ENCODE peak calls at places on chromosome 16, in nine cellular contexts. Y is brain microvascular endothelial cell, U is stomach, A is uterus, B is tibial artery, J is aorta, H is breast epithelium, I is astrocyte, O is pancreas. Q is an unnamed sample. For H3K27me3 and H3K36me3, the result is how much of the 10 kb centered on the place peaks cover.

GRCh38 chr16:65002265-65002664 is 119.6 kb downstream of the CDH11 start:
- DNase-seq in Y (peak), U (no peak), A (no peak), B (no peak), J (no peak), H (no peak), I (peak), O (no peak), Q (no peak)

GRCh38 chr16:31135535-31136286 is at the start of gene PRSS8:
- DNase-seq in Y (no peak), U (peak), A (no peak), B (peak), J (no peak), H (peak), I (no peak), O (peak), Q (no peak)

GRCh38 chr16:58449306-58449705 is 50.6 kb upstream of the NDRG4 start:
- DNase-seq in Y (no peak), U (no peak), A (no peak), B (no peak), J (no peak), H (no peak), I (no peak), O (no peak), Q (no peak)

GRCh38 chr16:86975445-86975844 is 341.7 kb downstream of the C16orf95 start:
- DNase-seq in Y (peak), U (no peak), A (no peak), B (peak), J (peak), H (peak), I (peak), O (no peak), Q (no peak)

GRCh38 chr16:80663078-80663477 is 122.3 kb downstream of the DYNLRB2 start:
- DNase-seq in Y (no peak), U (no peak), A (no peak), B (no peak), J (no peak), H (no peak), I (no peak), O (no peak), Q (no peak)

GRCh38 chr16:31351246-31351936 is 3.6 kb upstream of the ITGAX start:
- DNase-seq in Y (no peak), U (no peak), A (no peak), B (no peak), J (peak), H (no peak), I (no peak), O (no peak), Q (no peak)

GRCh38 chr16:68346892-68347480 is 36.2 kb downstream of the PRMT7 start:
- DNase-seq in Y (no peak), U (no peak), A (no peak), B (no peak), J (peak), H (no peak), I (no peak), O (peak), Q (no peak)

GRCh38 chr16:4682084-4682581 is 11.2 kb upstream of the NUDT16L1 start:
- DNase-seq in Y (no peak), U (no peak), A (no peak), B (no peak), J (no peak), H (no peak), I (no peak), O (peak), Q (no peak)

GRCh38 chr16:27720731-27721547 is 171.0 kb downstream of the KATNIP start:
- DNase-seq in Y (no peak), U (no peak), A (peak), B (no peak), J (no peak), H (no peak), I (no peak), O (peak), Q (peak)

GRCh38 chr16:22816475-22816874 is 2.5 kb downstream of the HS3ST2 start:
- DNase-seq in Y (no peak), U (no peak), A (no peak), B (no peak), J (no peak), H (no peak), I (no peak), O (no peak), Q (no peak)

GRCh38 chr16:74774223-74775139 is at the start of gene FA2H:
- DNase-seq in Y (no peak), U (peak), A (peak), B (no peak), J (peak), H (peak), I (peak), O (peak), Q (peak)

GRCh38 chr16:50121721-50122445 is 31.2 kb upstream of the TENT4B start:
- DNase-seq in Y (no peak), U (no peak), A (no peak), B (no peak), J (no peak), H (no peak), I (no peak), O (no peak), Q (no peak)

GRCh38 chr16:74837056-74837455 is 62.4 kb upstream of the FA2H start:
- DNase-seq in Y (no peak), U (no peak), A (no peak), B (no peak), J (no peak), H (no peak), I (no peak), O (no peak), Q (no peak)

GRCh38 chr16:66020642-66021041 is 345.8 kb upstream of the CDH5 start:
- DNase-seq in Y (no peak), U (no peak), A (no peak), B (no peak), J (no peak), H (no peak), I (no peak), O (no peak), Q (no peak)

GRCh38 chr16:6482861-6483530 is 849.6 kb upstream of the RBFOX1 start:
- DNase-seq in Y (no peak), U (no peak), A (no peak), B (no peak), J (no peak), H (no peak), I (no peak), O (peak), Q (no peak)

GRCh38 chr16:12215302-12216105 is 239.0 kb downstream of the SNX29 start:
- DNase-seq in Y (no peak), U (no peak), A (no peak), B (no peak), J (no peak), H (no peak), I (no peak), O (no peak), Q (no peak)

GRCh38 chr16:66154801-66155200 is 211.7 kb upstream of the CDH5 start:
- DNase-seq in Y (peak), U (no peak), A (no peak), B (peak), J (no peak), H (no peak), I (no peak), O (no peak), Q (no peak)

GRCh38 chr16:67594956-67595355 is 32.6 kb downstream of the CTCF start:
- DNase-seq in Y (peak), U (no peak), A (no peak), B (no peak), J (no peak), H (peak), I (peak), O (no peak), Q (no peak)

GRCh38 chr16:67447508-67448076 is 16.7 kb downstream of the HSD11B2 start:
- DNase-seq in Y (no peak), U (peak), A (peak), B (no peak), J (no peak), H (no peak), I (no peak), O (peak), Q (peak)

GRCh38 chr16:86789621-86790051 is 211.3 kb downstream of the FOXL1 start:
- DNase-seq in Y (peak), U (no peak), A (no peak), B (no peak), J (no peak), H (no peak), I (no peak), O (no peak), Q (no peak)

GRCh38 chr16:10183606-10183959 is 1.4 kb upstream of the GRIN2A start:
- DNase-seq in Y (no peak), U (no peak), A (no peak), B (no peak), J (no peak), H (no peak), I (no peak), O (no peak), Q (no peak)

GRCh38 chr16:85460983-85461813 is 151.9 kb upstream of the GSE1 start:
- DNase-seq in Y (no peak), U (no peak), A (peak), B (no peak), J (no peak), H (no peak), I (peak), O (peak), Q (no peak)
- H3K27me3 ChIP-seq in Y (under half), U (under half), A (under half), B (under half), J (under half), H (under half), I (under half), O (under half), Q (under half)

DNA sequence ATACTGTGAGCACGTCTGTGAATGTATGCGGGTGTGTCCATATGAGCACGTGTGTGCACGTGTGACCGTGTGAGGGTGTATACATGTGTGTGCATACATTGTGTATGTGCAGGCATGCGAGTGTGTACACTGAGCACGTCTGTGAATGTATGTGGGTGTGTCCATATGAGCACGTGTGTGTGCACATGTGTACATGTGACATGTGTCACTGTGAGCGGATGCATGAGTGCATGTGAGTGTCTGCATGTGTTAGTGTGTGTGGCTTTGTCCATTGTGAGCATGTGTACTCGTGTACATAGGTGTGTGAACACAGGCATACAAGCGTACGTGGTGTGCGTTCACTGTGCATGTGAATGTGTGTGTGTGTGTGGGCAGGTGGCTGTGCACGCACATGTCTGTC is 17.5 kb upstream of the ACSF3 start:
- DNase-seq in Y (no peak), U (no peak), A (no peak), B (no peak), J (no peak), H (no peak), I (no peak), O (no peak), Q (no peak)
- H3K36me3 ChIP-seq in Y (under half), U (under half), A (under half), B (under half), J (under half), H (under half), I (under half), O (under half), Q (under half)

GRCh38 chr16:56669005-56669839 is at the start of gene MT1H:
- DNase-seq in Y (no peak), U (peak), A (no peak), B (no peak), J (no peak), H (no peak), I (no peak), O (peak), Q (no peak)

GRCh38 chr16:56670640-56670934 is 973 bp downstream of the MT1H start:
- DNase-seq in Y (no peak), U (no peak), A (no peak), B (no peak), J (no peak), H (no peak), I (no peak), O (no peak), Q (no peak)

GRCh38 chr16:56669840-56670639 is 426 bp downstream of the MT1H start:
- DNase-seq in Y (no peak), U (no peak), A (no peak), B (no peak), J (no peak), H (no peak), I (no peak), O (no peak), Q (no peak)

GRCh38 chr16:56664506-56664905 is 3.4 kb downstream of the MT1G start:
- DNase-seq in Y (no peak), U (no peak), A (no peak), B (no peak), J (no peak), H (no peak), I (no peak), O (no peak), Q (no peak)

GRCh38 chr16:56667581-56668571 is at the start of gene MT1G:
- DNase-seq in Y (no peak), U (peak), A (no peak), B (peak), J (peak), H (no peak), I (no peak), O (peak), Q (peak)
- H3K27me3 ChIP-seq in Y (half or more), U (half or more), A (under half), B (under half), J (under half), H (under half), I (half or more), O (under half), Q (half or more)

GRCh38 chr16:18782697-18783429 is 7.3 kb downstream of the RPS15A start:
- DNase-seq in Y (no peak), U (no peak), A (no peak), B (no peak), J (no peak), H (no peak), I (no peak), O (no peak), Q (no peak)

GRCh38 chr16:18783430-18784341 is 6.4 kb downstream of the RPS15A start:
- DNase-seq in Y (no peak), U (no peak), A (no peak), B (no peak), J (no peak), H (no peak), I (no peak), O (no peak), Q (no peak)

GRCh38 chr16:18789515-18789849 is 652 bp downstream of the RPS15A start:
- DNase-seq in Y (no peak), U (no peak), A (no peak), B (no peak), J (no peak), H (no peak), I (no peak), O (no peak), Q (no peak)

GRCh38 chr16:18788828-18789514 is 1.2 kb downstream of the RPS15A start:
- DNase-seq in Y (no peak), U (no peak), A (no peak), B (no peak), J (no peak), H (no peak), I (no peak), O (no peak), Q (no peak)

DNA sequence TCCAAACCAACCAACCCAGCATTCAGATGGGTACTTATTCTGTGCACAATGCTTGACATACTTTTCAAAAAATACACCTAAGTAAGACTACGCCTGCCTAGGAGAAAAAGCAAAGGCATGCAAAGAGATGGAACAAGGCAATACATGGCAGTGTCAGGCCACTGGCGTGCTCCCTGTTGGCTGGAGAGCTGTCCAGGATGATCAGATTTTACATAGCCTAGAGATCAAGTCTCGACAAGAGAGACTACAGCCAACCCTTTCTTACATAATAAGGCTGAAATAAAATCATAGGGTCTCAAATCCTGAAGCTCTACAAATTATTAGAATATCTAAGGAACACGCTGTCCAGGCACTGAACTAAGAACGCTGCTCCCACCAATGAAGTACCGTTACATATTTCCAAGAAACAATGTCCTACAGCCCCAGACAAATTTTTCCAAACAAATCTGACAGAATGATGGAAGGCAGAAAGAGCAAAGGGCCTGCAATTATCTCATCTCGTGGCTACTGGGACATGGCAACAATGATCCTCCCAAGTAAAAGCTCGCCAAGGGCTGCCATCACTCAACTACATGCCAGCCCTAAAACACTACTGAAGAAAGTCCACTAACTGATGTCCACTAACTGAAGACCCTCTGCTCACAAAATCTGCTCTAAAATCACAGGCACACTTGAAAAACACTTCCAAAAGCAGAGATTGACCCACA is 5.1 kb downstream of the RPS15A start:
- DNase-seq in Y (no peak), U (no peak), A (no peak), B (no peak), J (no peak), H (no peak), I (peak), O (no peak), Q (no peak)
- H3K36me3 ChIP-seq in Y (half or more), U (half or more), A (under half), B (half or more), J (under half), H (under half), I (half or more), O (under half), Q (half or more)

DNA sequence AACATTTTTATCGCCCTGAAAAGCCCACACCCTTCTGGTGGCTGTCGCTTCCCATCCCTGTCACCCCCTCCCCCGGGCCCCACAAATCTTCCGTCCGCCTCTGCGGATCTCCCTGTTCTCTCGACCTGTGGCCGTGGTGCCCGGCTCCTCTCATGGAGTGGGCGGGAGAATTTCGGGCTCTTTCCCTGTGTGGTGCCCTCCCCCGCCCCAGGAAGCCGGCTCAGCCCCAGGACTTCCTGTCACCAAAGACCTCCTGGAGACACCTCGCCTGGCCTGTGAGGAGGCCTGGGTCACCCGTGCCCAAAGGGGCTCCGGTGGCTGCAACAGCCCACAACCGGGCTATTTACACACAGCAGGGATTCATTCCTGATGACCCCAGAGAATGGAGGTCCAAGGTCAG is 26.1 kb upstream of the UBE2I start:
- DNase-seq in Y (no peak), U (no peak), A (no peak), B (no peak), J (no peak), H (no peak), I (no peak), O (no peak), Q (no peak)
- H3K27me3 ChIP-seq in Y (under half), U (half or more), A (under half), B (under half), J (under half), H (under half), I (under half), O (under half), Q (half or more)

GRCh38 chr16:29989111-29989858 is 6.1 kb downstream of the HIRIP3 start:
- DNase-seq in Y (no peak), U (no peak), A (no peak), B (no peak), J (peak), H (no peak), I (no peak), O (no peak), Q (no peak)

GRCh38 chr16:29988346-29989075 is 6.9 kb downstream of the HIRIP3 start:
- DNase-seq in Y (no peak), U (no peak), A (no peak), B (no peak), J (peak), H (no peak), I (no peak), O (no peak), Q (no peak)

GRCh38 chr16:29986931-29987330 is 8.5 kb downstream of the HIRIP3 start:
- DNase-seq in Y (no peak), U (no peak), A (no peak), B (no peak), J (no peak), H (no peak), I (no peak), O (no peak), Q (no peak)

GRCh38 chr16:29986231-29986630 is 9.2 kb downstream of the HIRIP3 start:
- DNase-seq in Y (no peak), U (no peak), A (no peak), B (no peak), J (peak), H (no peak), I (no peak), O (no peak), Q (no peak)

DNA sequence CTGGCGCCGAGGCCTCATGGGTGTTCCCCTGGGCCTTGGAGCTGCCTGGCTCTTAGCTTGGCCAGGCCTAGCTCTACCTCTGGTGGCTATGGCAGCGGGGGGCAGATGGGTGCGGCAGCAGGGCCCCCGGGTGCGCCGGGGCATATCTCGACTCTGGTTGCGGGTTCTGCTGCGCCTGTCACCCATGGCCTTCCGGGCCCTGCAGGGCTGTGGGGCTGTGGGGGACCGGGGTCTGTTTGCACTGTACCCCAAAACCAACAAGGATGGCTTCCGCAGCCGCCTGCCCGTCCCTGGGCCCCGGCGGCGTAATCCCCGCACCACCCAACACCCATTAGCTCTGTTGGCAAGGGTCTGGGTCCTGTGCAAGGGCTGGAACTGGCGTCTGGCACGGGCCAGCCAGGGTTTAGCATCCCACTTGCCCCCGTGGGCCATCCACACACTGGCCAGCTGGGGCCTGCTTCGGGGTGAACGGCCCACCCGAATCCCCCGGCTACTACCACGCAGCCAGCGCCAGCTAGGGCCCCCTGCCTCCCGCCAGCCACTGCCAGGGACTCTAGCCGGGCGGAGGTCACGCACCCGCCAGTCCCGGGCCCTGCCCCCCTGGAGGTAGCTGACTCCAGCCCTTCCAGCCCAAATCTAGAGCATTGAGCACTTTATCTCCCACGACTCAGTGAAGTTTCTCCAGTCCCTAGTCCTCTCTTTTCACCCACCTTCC is 7.9 kb downstream of the HIRIP3 start:
- DNase-seq in Y (no peak), U (no peak), A (no peak), B (no peak), J (peak), H (no peak), I (no peak), O (no peak), Q (no peak)
- H3K36me3 ChIP-seq in Y (half or more), U (half or more), A (under half), B (half or more), J (under half), H (under half), I (under half), O (under half), Q (half or more)

DNA sequence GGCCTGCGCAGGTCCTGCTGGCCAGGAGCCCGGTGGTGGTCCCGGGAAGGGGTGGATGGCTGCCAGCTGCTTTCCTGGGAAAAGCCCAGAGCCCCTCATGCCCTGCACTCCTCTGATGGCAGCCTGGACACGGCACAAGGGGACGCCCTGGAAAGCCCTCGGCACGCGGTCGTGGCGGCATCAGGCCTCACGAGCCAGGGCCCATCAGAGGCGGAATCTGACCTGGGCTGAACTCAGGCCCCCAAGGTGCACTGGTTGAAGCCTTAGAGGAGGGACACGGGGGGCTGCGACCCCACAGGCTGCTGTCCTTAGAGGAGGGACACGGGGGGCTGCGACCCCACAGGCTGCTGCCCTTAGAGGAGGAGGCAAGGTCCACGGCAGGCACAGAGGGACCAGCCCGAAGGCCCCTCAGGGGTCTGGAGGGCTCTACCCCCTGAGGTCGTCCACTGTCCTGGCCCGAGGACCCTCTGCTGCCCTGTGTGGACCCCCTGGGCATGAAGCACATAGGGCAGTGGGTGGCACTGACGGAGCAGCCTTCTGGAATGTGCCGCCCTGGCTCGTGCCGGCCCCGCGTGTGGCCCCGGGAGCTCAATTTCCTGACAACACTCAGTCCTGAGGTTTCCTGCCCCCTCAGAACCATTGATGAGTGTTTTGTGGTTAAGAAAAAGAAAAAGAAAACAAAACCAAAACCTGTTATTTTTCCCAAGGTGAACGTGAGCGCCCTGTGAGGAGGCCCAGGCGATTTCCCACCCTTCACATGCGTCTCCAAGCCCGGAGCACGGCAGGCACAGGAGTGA is 22.2 kb downstream of the SOX8 start:
- DNase-seq in Y (peak), U (no peak), A (no peak), B (no peak), J (no peak), H (no peak), I (peak), O (no peak), Q (no peak)
- H3K27me3 ChIP-seq in Y (under half), U (half or more), A (under half), B (under half), J (under half), H (under half), I (under half), O (under half), Q (half or more)